ENCODE peak calls at places on chromosomes 5 and 9, in nine cellular contexts. Z, K, W, D, T, R, V, L and X are unnamed samples.

GRCh38 chr9:101578378-101578777 is 16.4 kb downstream of the PPP3R2 start:
- DNase-seq in K (no peak), V (no peak), W (no peak), Z (no peak), L (no peak), D (no peak), R (no peak), T (no peak), X (no peak)

GRCh38 chr5:82106207-82106606 is 134.4 kb downstream of the ATG10 start:
- DNase-seq in T (no peak), L (no peak), W (no peak), D (no peak), V (no peak), Z (no peak), K (no peak), R (no peak), X (no peak)

GRCh38 chr5:67249590-67249895 is 52.9 kb upstream of the CD180 start:
- DNase-seq in R (no peak), W (no peak), K (no peak), Z (no peak), D (no peak), V (no peak), T (no peak), L (no peak), X (no peak)

GRCh38 chr9:15220658-15221310 is 86.2 kb downstream of the TTC39B start:
- DNase-seq in W (no peak), Z (no peak), V (no peak), K (no peak), T (no peak), L (no peak), D (no peak), R (no peak), X (no peak)

GRCh38 chr5:77211013-77211690 is 672 bp downstream of the PDE8B start:
- DNase-seq in D (no peak), K (no peak), Z (no peak), R (no peak), V (no peak), T (no peak), L (peak; percentile 78), W (peak; percentile 77), X (no peak)

GRCh38 chr5:31809037-31809910 is 170.3 kb downstream of the PDZD2 start:
- DNase-seq in Z (peak; percentile 77), D (no peak), R (peak; percentile 48), T (no peak), V (peak; percentile 74), K (peak; percentile 81), W (peak; percentile 92), L (peak; percentile 83), X (peak; percentile 54)

GRCh38 chr5:115548683-115549082 is 4.1 kb upstream of the FEM1C start:
- DNase-seq in T (no peak), Z (no peak), K (no peak), V (no peak), L (no peak), D (no peak), W (no peak), R (no peak), X (no peak)

GRCh38 chr5:126745259-126745992 is 31.5 kb upstream of the LMNB1 start:
- DNase-seq in W (peak; percentile 80), R (no peak), K (no peak), V (no peak), T (no peak), L (peak; percentile 39), Z (no peak), D (no peak), X (no peak)

GRCh38 chr5:128227984-128228383 is 144.4 kb downstream of the SLC12A2 start:
- DNase-seq in T (no peak), V (no peak), Z (no peak), D (no peak), L (no peak), R (peak; percentile 28), W (no peak), K (no peak), X (no peak)

GRCh38 chr9:116284518-116284917 is 130.9 kb downstream of the PAPPA start:
- DNase-seq in R (no peak), L (no peak), K (no peak), T (no peak), Z (no peak), W (no peak), D (no peak), V (no peak), X (no peak)

GRCh38 chr5:120621339-120621738 is 157.2 kb downstream of the PRR16 start:
- DNase-seq in V (no peak), T (no peak), W (peak; percentile 51), R (no peak), Z (no peak), L (no peak), D (no peak), K (no peak), X (no peak)

GRCh38 chr5:120624021-120624563 is 160.0 kb downstream of the PRR16 start:
- DNase-seq in T (no peak), K (no peak), D (no peak), Z (no peak), R (no peak), L (no peak), V (no peak), W (no peak), X (no peak)
- H3K27ac ChIP-seq in T (no peak overlapping the region), K (no peak overlapping the region), D (no peak overlapping the region), Z (no peak overlapping the region), R (no peak overlapping the region), L (no peak overlapping the region), V (no peak overlapping the region), W (no peak overlapping the region), X (no peak overlapping the region)

GRCh38 chr5:140639093-140639821 is at the start of gene TMCO6:
- DNase-seq in D (peak; percentile 95), R (peak; percentile 96), V (peak; percentile 97), K (peak; percentile 99), W (peak; percentile 99), Z (peak; percentile 99), L (peak; percentile 96), T (peak; percentile 99), X (peak; percentile 89)
- H3K27ac ChIP-seq in D (peak within 1 kb of the TSS; percentile 69), R (peak within 1 kb of the TSS; percentile 41), V (peak within 1 kb of the TSS; percentile 97), K (peak within 1 kb of the TSS; percentile 94), W (peak within 1 kb of the TSS; percentile 8), Z (peak within 1 kb of the TSS; percentile 87), L (no peak within 1 kb of the TSS), T (peak within 1 kb of the TSS; percentile 86), X (peak within 1 kb of the TSS; percentile 94)

GRCh38 chr9:137757139-137757538 is 120.4 kb upstream of the CACNA1B start:
- DNase-seq in V (no peak), W (peak; percentile 28), T (no peak), R (no peak), L (no peak), Z (peak; percentile 82), D (no peak), K (peak; percentile 75), X (no peak)
- H3K27ac ChIP-seq in V (no peak overlapping the region), W (no peak overlapping the region), T (no peak overlapping the region), R (no peak overlapping the region), L (no peak overlapping the region), Z (no peak overlapping the region), D (no peak overlapping the region), K (no peak overlapping the region), X (no peak overlapping the region)

DNA sequence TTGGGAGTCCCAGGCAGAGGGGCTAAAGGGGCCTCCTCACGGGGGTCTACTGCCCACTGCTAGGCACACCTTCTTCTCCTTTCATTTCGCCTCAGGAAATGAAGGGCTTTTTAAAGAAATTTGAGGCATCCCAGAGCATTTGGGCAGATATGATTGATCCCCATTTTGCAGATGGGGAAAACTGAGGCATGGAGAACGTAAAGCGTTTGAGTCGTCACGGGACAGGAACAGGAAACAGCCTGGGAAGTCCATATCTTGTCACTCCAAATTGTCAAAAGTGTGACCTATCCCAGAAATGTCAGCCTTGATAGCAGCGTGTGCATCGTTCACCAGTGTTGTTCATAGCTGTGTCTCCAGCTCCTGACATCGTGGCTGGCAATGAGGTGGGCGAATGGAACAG is 98.2 kb downstream of the DAB2IP start:
- DNase-seq in V (no peak), W (no peak), Z (no peak), R (no peak), D (no peak), L (no peak), T (no peak), K (no peak), X (no peak)
- H3K27ac ChIP-seq in V (peak overlapping the region; percentile 99), W (no peak overlapping the region), Z (peak overlapping the region; percentile 85), R (no peak overlapping the region), D (no peak overlapping the region), L (no peak overlapping the region), T (no peak overlapping the region), K (peak overlapping the region; percentile 76), X (peak overlapping the region; percentile 93)

DNA sequence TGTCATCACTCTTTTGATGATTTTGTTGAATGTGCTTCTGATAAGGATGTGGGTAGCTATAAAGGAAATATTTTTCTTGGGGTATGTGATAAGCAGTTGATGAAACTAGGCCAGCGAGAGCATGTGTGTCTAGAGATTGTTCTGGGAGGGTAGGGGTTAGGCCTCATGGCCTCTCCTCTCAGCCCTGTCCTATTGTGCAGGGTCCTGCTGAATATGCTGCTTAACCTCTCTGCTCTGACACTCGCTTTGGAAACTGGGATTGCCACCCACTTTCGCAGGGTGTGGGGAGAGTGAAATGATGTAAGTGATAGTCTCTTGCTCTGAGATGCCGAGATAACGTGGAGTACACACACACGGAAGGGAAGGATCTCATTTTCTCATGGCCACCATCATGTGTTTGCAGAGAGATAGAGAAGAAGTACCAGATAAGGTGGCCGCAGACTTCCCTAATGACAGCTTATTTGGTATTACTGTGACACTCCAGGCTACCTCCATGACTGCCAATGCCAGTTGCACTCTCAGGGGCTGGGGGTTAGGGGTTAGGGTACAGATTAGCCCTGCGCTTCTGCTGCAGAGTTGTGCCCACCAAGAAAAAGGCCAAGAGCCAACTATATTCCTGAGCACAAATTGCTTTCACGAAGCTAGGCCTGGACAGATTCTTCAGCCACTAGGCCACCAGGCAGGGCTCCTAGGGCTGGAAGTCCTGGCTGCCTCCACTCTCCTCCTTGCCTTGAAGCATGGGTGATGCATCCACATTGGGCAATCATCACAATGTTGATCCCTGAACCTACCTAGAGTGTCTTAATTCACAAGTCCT is 25.2 kb upstream of the TNFAIP8 start:
- DNase-seq in V (no peak), R (peak; percentile 37), D (peak; percentile 88), W (peak; percentile 39), T (peak; percentile 35), K (no peak), Z (no peak), L (no peak), X (no peak)
- H3K27ac ChIP-seq in V (no peak overlapping the region), R (no peak overlapping the region), D (peak overlapping the region; percentile 75), W (no peak overlapping the region), T (peak overlapping the region; percentile 62), K (no peak overlapping the region), Z (no peak overlapping the region), L (no peak overlapping the region), X (no peak overlapping the region)

GRCh38 chr5:1831677-1832313 is 30.6 kb downstream of the NDUFS6 start:
- DNase-seq in R (no peak), L (peak; percentile 57), D (no peak), Z (no peak), K (no peak), T (no peak), W (peak; percentile 83), V (no peak), X (no peak)
- H3K27ac ChIP-seq in R (no peak overlapping the region), L (no peak overlapping the region), D (no peak overlapping the region), Z (no peak overlapping the region), K (no peak overlapping the region), T (no peak overlapping the region), W (no peak overlapping the region), V (no peak overlapping the region), X (no peak overlapping the region)